ENCODE peak calls at places on chromosomes 3 and 15, in seven cellular contexts. One of them, this sample, is unnamed.

GRCh38 chr15:63718590-63719035 is 115.1 kb downstream of the HERC1 start:
- DNase-seq in Peyer's patch: no peak
- DNase-seq in GM12865: no peak
- DNase-seq in Panc1: no peak
- DNase-seq in aorta: no peak
- DNase-seq in cardiac fibroblast: peak
- DNase-seq in heart left ventricle: no peak
- DNase-seq in this sample: peak

GRCh38 chr3:170222647-170223541 is 670 bp downstream of the PRKCI start:
- DNase-seq in Peyer's patch: no peak
- DNase-seq in GM12865: peak
- DNase-seq in Panc1: no peak
- DNase-seq in aorta: peak
- DNase-seq in cardiac fibroblast: no peak
- DNase-seq in heart left ventricle: peak
- DNase-seq in this sample: peak

GRCh38 chr3:108234387-108234957 is 12.2 kb upstream of the IFT57 start:
- DNase-seq in Peyer's patch: no peak
- DNase-seq in GM12865: peak
- DNase-seq in Panc1: no peak
- DNase-seq in aorta: no peak
- DNase-seq in cardiac fibroblast: no peak
- DNase-seq in heart left ventricle: no peak
- DNase-seq in this sample: no peak

GRCh38 chr15:69414702-69415161 is 583 bp downstream of the KIF23 start:
- DNase-seq in Peyer's patch: no peak
- DNase-seq in GM12865: peak
- DNase-seq in Panc1: peak
- DNase-seq in aorta: peak
- DNase-seq in cardiac fibroblast: peak
- DNase-seq in heart left ventricle: no peak
- DNase-seq in this sample: peak

GRCh38 chr3:138440137-138440536 is 5.7 kb downstream of the ESYT3 start:
- DNase-seq in Peyer's patch: no peak
- DNase-seq in GM12865: no peak
- DNase-seq in Panc1: no peak
- DNase-seq in aorta: no peak
- DNase-seq in cardiac fibroblast: peak
- DNase-seq in heart left ventricle: peak
- DNase-seq in this sample: no peak

GRCh38 chr3:67790043-67790442 is 135.6 kb upstream of the SUCLG2 start:
- DNase-seq in Peyer's patch: no peak
- DNase-seq in GM12865: peak
- DNase-seq in Panc1: peak
- DNase-seq in aorta: no peak
- DNase-seq in cardiac fibroblast: peak
- DNase-seq in heart left ventricle: no peak
- DNase-seq in this sample: peak

GRCh38 chr15:46242935-46243334 is 608.1 kb downstream of the SQOR start:
- DNase-seq in Peyer's patch: no peak
- DNase-seq in GM12865: no peak
- DNase-seq in Panc1: no peak
- DNase-seq in aorta: no peak
- DNase-seq in cardiac fibroblast: no peak
- DNase-seq in heart left ventricle: no peak
- DNase-seq in this sample: no peak

GRCh38 chr3:62688050-62688449 is 187.2 kb downstream of the CADPS start:
- DNase-seq in Peyer's patch: no peak
- DNase-seq in GM12865: no peak
- DNase-seq in Panc1: no peak
- DNase-seq in aorta: no peak
- DNase-seq in cardiac fibroblast: peak
- DNase-seq in heart left ventricle: no peak
- DNase-seq in this sample: peak

GRCh38 chr15:88400069-88400468 is 67.1 kb downstream of the MRPL46 start:
- DNase-seq in Peyer's patch: no peak
- DNase-seq in GM12865: no peak
- DNase-seq in Panc1: no peak
- DNase-seq in aorta: no peak
- DNase-seq in cardiac fibroblast: no peak
- DNase-seq in heart left ventricle: no peak
- DNase-seq in this sample: no peak

GRCh38 chr15:94182883-94183282 is 48.5 kb upstream of the MCTP2 start:
- DNase-seq in Peyer's patch: no peak
- DNase-seq in GM12865: no peak
- DNase-seq in Panc1: no peak
- DNase-seq in aorta: no peak
- DNase-seq in cardiac fibroblast: no peak
- DNase-seq in heart left ventricle: no peak
- DNase-seq in this sample: no peak

GRCh38 chr3:5010706-5011554 is 31.7 kb downstream of the BHLHE40 start:
- DNase-seq in Peyer's patch: no peak
- DNase-seq in GM12865: peak
- DNase-seq in Panc1: no peak
- DNase-seq in aorta: no peak
- DNase-seq in cardiac fibroblast: no peak
- DNase-seq in heart left ventricle: no peak
- DNase-seq in this sample: peak

GRCh38 chr15:83475551-83475950 is 28.4 kb downstream of the SH3GL3 start:
- DNase-seq in Peyer's patch: no peak
- DNase-seq in GM12865: no peak
- DNase-seq in Panc1: no peak
- DNase-seq in aorta: no peak
- DNase-seq in cardiac fibroblast: peak
- DNase-seq in heart left ventricle: no peak
- DNase-seq in this sample: peak

GRCh38 chr3:196941846-196942225 is 492 bp downstream of the NCBP2 start:
- DNase-seq in Peyer's patch: no peak
- DNase-seq in GM12865: peak
- DNase-seq in Panc1: no peak
- DNase-seq in aorta: peak
- DNase-seq in cardiac fibroblast: peak
- DNase-seq in heart left ventricle: peak
- DNase-seq in this sample: peak

GRCh38 chr3:23668430-23668904 is 137.3 kb upstream of the UBE2E1 start:
- DNase-seq in Peyer's patch: no peak
- DNase-seq in GM12865: peak
- DNase-seq in Panc1: peak
- DNase-seq in aorta: no peak
- DNase-seq in cardiac fibroblast: peak
- DNase-seq in heart left ventricle: no peak
- DNase-seq in this sample: peak

GRCh38 chr3:59818033-59818936 is 768.5 kb upstream of the CFAP20DC start:
- DNase-seq in Peyer's patch: peak
- DNase-seq in GM12865: no peak
- DNase-seq in Panc1: peak
- DNase-seq in aorta: peak
- DNase-seq in cardiac fibroblast: peak
- DNase-seq in heart left ventricle: peak
- DNase-seq in this sample: peak

GRCh38 chr3:161221881-161222600 is 930 bp downstream of the NMD3 start:
- DNase-seq in Peyer's patch: no peak
- DNase-seq in GM12865: peak
- DNase-seq in Panc1: no peak
- DNase-seq in aorta: peak
- DNase-seq in cardiac fibroblast: peak
- DNase-seq in heart left ventricle: no peak
- DNase-seq in this sample: peak

GRCh38 chr15:63157891-63158431 is 684 bp upstream of the RPS27L start:
- DNase-seq in Peyer's patch: no peak
- DNase-seq in GM12865: peak
- DNase-seq in Panc1: no peak
- DNase-seq in aorta: peak
- DNase-seq in cardiac fibroblast: peak
- DNase-seq in heart left ventricle: peak
- DNase-seq in this sample: peak

GRCh38 chr3:11290743-11291680 is 18.8 kb downstream of the ATG7 start:
- DNase-seq in Peyer's patch: no peak
- DNase-seq in GM12865: peak
- DNase-seq in Panc1: no peak
- DNase-seq in aorta: no peak
- DNase-seq in cardiac fibroblast: peak
- DNase-seq in heart left ventricle: no peak
- DNase-seq in this sample: peak
- H3K4me3 ChIP-seq in Peyer's patch: no peak
- H3K4me3 ChIP-seq in GM12865: no peak
- H3K4me3 ChIP-seq in Panc1: no peak
- H3K4me3 ChIP-seq in aorta: no peak
- H3K4me3 ChIP-seq in cardiac fibroblast: no peak
- H3K4me3 ChIP-seq in heart left ventricle: no peak
- H3K4me3 ChIP-seq in this sample: no peak

GRCh38 chr15:73751896-73752816 is 995 bp downstream of the INSYN1 start:
- DNase-seq in Peyer's patch: no peak
- DNase-seq in GM12865: no peak
- DNase-seq in Panc1: no peak
- DNase-seq in aorta: no peak
- DNase-seq in cardiac fibroblast: no peak
- DNase-seq in heart left ventricle: no peak
- DNase-seq in this sample: peak
- H3K4me3 ChIP-seq in Peyer's patch: peak
- H3K4me3 ChIP-seq in GM12865: no peak
- H3K4me3 ChIP-seq in Panc1: peak
- H3K4me3 ChIP-seq in aorta: peak
- H3K4me3 ChIP-seq in cardiac fibroblast: peak
- H3K4me3 ChIP-seq in heart left ventricle: peak
- H3K4me3 ChIP-seq in this sample: peak

GRCh38 chr3:64645236-64645635 is 42.6 kb downstream of the ADAMTS9 start:
- DNase-seq in Peyer's patch: no peak
- DNase-seq in GM12865: no peak
- DNase-seq in Panc1: no peak
- DNase-seq in aorta: no peak
- DNase-seq in cardiac fibroblast: peak
- DNase-seq in heart left ventricle: no peak
- DNase-seq in this sample: peak

GRCh38 chr3:64647825-64648224 is 40.0 kb downstream of the ADAMTS9 start:
- DNase-seq in Peyer's patch: no peak
- DNase-seq in GM12865: no peak
- DNase-seq in Panc1: no peak
- DNase-seq in aorta: no peak
- DNase-seq in cardiac fibroblast: no peak
- DNase-seq in heart left ventricle: no peak
- DNase-seq in this sample: no peak

GRCh38 chr3:64644483-64644882 is 43.3 kb downstream of the ADAMTS9 start:
- DNase-seq in Peyer's patch: no peak
- DNase-seq in GM12865: no peak
- DNase-seq in Panc1: no peak
- DNase-seq in aorta: no peak
- DNase-seq in cardiac fibroblast: no peak
- DNase-seq in heart left ventricle: no peak
- DNase-seq in this sample: no peak

GRCh38 chr3:64639022-64639421 is 48.8 kb downstream of the ADAMTS9 start:
- DNase-seq in Peyer's patch: no peak
- DNase-seq in GM12865: no peak
- DNase-seq in Panc1: no peak
- DNase-seq in aorta: no peak
- DNase-seq in cardiac fibroblast: no peak
- DNase-seq in heart left ventricle: no peak
- DNase-seq in this sample: no peak

DNA sequence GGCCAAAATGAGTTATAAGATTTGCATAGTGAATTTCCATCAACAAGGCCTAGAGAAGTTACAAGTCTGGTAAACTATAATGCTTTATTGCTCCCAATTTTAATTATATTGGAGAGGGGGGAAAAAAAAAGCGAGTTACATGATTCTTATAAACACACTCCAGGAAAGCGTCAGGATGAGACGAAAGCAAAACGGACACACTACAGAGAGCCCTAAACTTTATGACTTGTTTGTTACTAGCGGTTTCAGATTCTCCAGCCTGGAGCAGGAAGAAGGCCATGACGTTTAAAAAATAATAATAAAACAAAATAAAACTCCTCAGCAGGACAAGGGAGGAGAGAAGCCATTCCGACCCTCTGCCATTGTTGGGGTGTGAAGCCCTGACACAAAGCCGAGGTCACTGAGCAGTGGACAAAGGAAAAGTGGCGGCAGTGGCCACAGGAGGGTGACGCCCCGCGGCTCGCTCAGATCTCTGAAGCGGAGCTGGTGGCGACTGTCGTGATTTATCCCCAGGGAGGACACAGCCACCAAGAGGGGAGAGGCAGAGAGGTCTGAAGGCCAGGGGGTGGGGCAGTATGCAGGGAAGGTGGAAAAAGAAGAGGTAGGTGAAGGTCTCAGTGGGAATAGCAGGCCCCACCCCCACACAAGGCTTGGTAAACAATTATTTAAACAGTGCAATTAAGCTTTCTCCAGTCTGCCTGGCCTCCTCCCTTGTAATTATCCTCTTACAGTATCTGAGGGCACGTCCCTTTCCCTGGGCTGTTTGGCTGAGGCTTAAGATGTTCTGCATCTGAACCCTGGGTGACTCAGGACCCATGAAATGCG is 45.3 kb downstream of the ADAMTS9 start:
- DNase-seq in Peyer's patch: peak
- DNase-seq in GM12865: no peak
- DNase-seq in Panc1: no peak
- DNase-seq in aorta: no peak
- DNase-seq in cardiac fibroblast: no peak
- DNase-seq in heart left ventricle: no peak
- DNase-seq in this sample: no peak
- H3K4me3 ChIP-seq in Peyer's patch: peak
- H3K4me3 ChIP-seq in GM12865: no peak
- H3K4me3 ChIP-seq in Panc1: no peak
- H3K4me3 ChIP-seq in aorta: no peak
- H3K4me3 ChIP-seq in cardiac fibroblast: no peak
- H3K4me3 ChIP-seq in heart left ventricle: no peak
- H3K4me3 ChIP-seq in this sample: peak

GRCh38 chr15:44199393-44199792 is 4.3 kb upstream of the FRMD5 start:
- DNase-seq in Peyer's patch: no peak
- DNase-seq in GM12865: no peak
- DNase-seq in Panc1: no peak
- DNase-seq in aorta: no peak
- DNase-seq in cardiac fibroblast: no peak
- DNase-seq in heart left ventricle: no peak
- DNase-seq in this sample: no peak

GRCh38 chr15:44194397-44195150 is 497 bp downstream of the FRMD5 start:
- DNase-seq in Peyer's patch: peak
- DNase-seq in GM12865: peak
- DNase-seq in Panc1: peak
- DNase-seq in aorta: peak
- DNase-seq in cardiac fibroblast: peak
- DNase-seq in heart left ventricle: no peak
- DNase-seq in this sample: peak

GRCh38 chr15:44193651-44194396 is 1.2 kb downstream of the FRMD5 start:
- DNase-seq in Peyer's patch: no peak
- DNase-seq in GM12865: no peak
- DNase-seq in Panc1: no peak
- DNase-seq in aorta: no peak
- DNase-seq in cardiac fibroblast: peak
- DNase-seq in heart left ventricle: no peak
- DNase-seq in this sample: peak

GRCh38 chr15:44195151-44195740 is at the start of gene FRMD5:
- DNase-seq in Peyer's patch: peak
- DNase-seq in GM12865: peak
- DNase-seq in Panc1: peak
- DNase-seq in aorta: peak
- DNase-seq in cardiac fibroblast: peak
- DNase-seq in heart left ventricle: peak
- DNase-seq in this sample: peak
- H3K4me3 ChIP-seq in Peyer's patch: peak
- H3K4me3 ChIP-seq in GM12865: peak
- H3K4me3 ChIP-seq in Panc1: peak
- H3K4me3 ChIP-seq in aorta: peak
- H3K4me3 ChIP-seq in cardiac fibroblast: peak
- H3K4me3 ChIP-seq in heart left ventricle: peak
- H3K4me3 ChIP-seq in this sample: peak

GRCh38 chr15:40764766-40765136 is 883 bp downstream of the GCHFR start:
- DNase-seq in Peyer's patch: no peak
- DNase-seq in GM12865: no peak
- DNase-seq in Panc1: no peak
- DNase-seq in aorta: no peak
- DNase-seq in cardiac fibroblast: no peak
- DNase-seq in heart left ventricle: no peak
- DNase-seq in this sample: no peak
- H3K4me3 ChIP-seq in Peyer's patch: peak
- H3K4me3 ChIP-seq in GM12865: peak
- H3K4me3 ChIP-seq in Panc1: peak
- H3K4me3 ChIP-seq in aorta: peak
- H3K4me3 ChIP-seq in cardiac fibroblast: peak
- H3K4me3 ChIP-seq in heart left ventricle: peak
- H3K4me3 ChIP-seq in this sample: peak